ENCODE peak calls at places on chromosomes 7 and 10, in ten cellular contexts. A is CD8-positive, alpha-beta T cell; T is stimulated activated CD4-positive, alpha-beta T cell treated with anti-CD3 and anti-CD28 coated beads, Interleukin-15, amount 100 ng/mL, for 24 hours; W is CD4-positive, alpha-beta memory T cell; U is Caki2; C is NCI-H2171; Y is Calu3; Q is stimulated activated CD8-positive, alpha-beta memory T cell treated with anti-CD3 and anti-CD28 coated beads, Interleukin-4, amount 100 ng/mL, for 24 hours; E is PC-9; I is HL-60. B is an unnamed sample.

GRCh38 chr10:87661861-87662785 is 2.4 kb downstream of the PAPSS2 start:
- DNase-seq in A (no peak), T (no peak), W (no peak), U (peak), C (no peak), Y (no peak), Q (no peak), E (no peak), I (no peak), B (no peak)

GRCh38 chr7:18202315-18203045 is 174.8 kb upstream of the PRPS1L1 start:
- DNase-seq in A (no peak), T (no peak), W (no peak), U (no peak), C (no peak), Y (no peak), Q (no peak), E (no peak), I (no peak), B (no peak)

GRCh38 chr7:2710256-2710655 is 22.3 kb downstream of the AMZ1 start:
- DNase-seq in A (peak), T (peak), W (peak), U (no peak), C (no peak), Y (no peak), Q (no peak), E (no peak), I (no peak), B (no peak)

GRCh38 chr7:2956526-2957368 is 86.9 kb downstream of the CARD11 start:
- DNase-seq in A (no peak), T (peak), W (peak), U (peak), C (no peak), Y (peak), Q (peak), E (peak), I (peak), B (no peak)

GRCh38 chr7:81691199-81691821 is 78.5 kb downstream of the HGF start:
- DNase-seq in A (no peak), T (no peak), W (no peak), U (no peak), C (no peak), Y (no peak), Q (no peak), E (no peak), I (no peak), B (no peak)

GRCh38 chr7:136555933-136556332 is 312.5 kb upstream of the CHRM2 start:
- DNase-seq in A (no peak), T (no peak), W (no peak), U (peak), C (no peak), Y (no peak), Q (no peak), E (no peak), I (no peak), B (no peak)

GRCh38 chr7:25642849-25643248 is 414.6 kb upstream of the NPVF start:
- DNase-seq in A (no peak), T (no peak), W (no peak), U (no peak), C (no peak), Y (no peak), Q (no peak), E (no peak), I (peak), B (no peak)

GRCh38 chr7:98467570-98468312 is 66.9 kb upstream of the BAIAP2L1 start:
- DNase-seq in A (no peak), T (no peak), W (no peak), U (no peak), C (no peak), Y (no peak), Q (no peak), E (no peak), I (no peak), B (no peak)

GRCh38 chr7:31079126-31079918 is 27.2 kb downstream of the ADCYAP1R1 start:
- DNase-seq in A (no peak), T (no peak), W (no peak), U (no peak), C (no peak), Y (no peak), Q (no peak), E (no peak), I (no peak), B (no peak)

GRCh38 chr10:121263407-121263783 is 334.8 kb downstream of the FGFR2 start:
- DNase-seq in A (no peak), T (no peak), W (no peak), U (no peak), C (no peak), Y (no peak), Q (no peak), E (no peak), I (no peak), B (no peak)

GRCh38 chr10:113891476-113891875 is 37.0 kb downstream of the NHLRC2 start:
- DNase-seq in A (no peak), T (no peak), W (no peak), U (no peak), C (no peak), Y (no peak), Q (no peak), E (no peak), I (no peak), B (peak)

GRCh38 chr7:24978837-24979469 is 1.0 kb downstream of the OSBPL3 start:
- DNase-seq in A (peak), T (peak), W (peak), U (no peak), C (no peak), Y (peak), Q (no peak), E (peak), I (no peak), B (peak)

GRCh38 chr7:55034776-55035175 is 16.0 kb downstream of the EGFR start:
- DNase-seq in A (no peak), T (no peak), W (no peak), U (no peak), C (no peak), Y (no peak), Q (no peak), E (no peak), I (no peak), B (no peak)

GRCh38 chr10:42970451-42971250 is 106.2 kb upstream of the RET start:
- DNase-seq in A (no peak), T (no peak), W (no peak), U (no peak), C (no peak), Y (no peak), Q (no peak), E (no peak), I (peak), B (no peak)

GRCh38 chr7:22563621-22564241 is 63.7 kb upstream of the STEAP1B start:
- DNase-seq in A (no peak), T (peak), W (no peak), U (no peak), C (no peak), Y (peak), Q (no peak), E (peak), I (no peak), B (peak)

GRCh38 chr10:36666451-36666850 is 458.9 kb upstream of the ANKRD30A start:
- DNase-seq in A (no peak), T (no peak), W (no peak), U (no peak), C (no peak), Y (no peak), Q (no peak), E (no peak), I (no peak), B (no peak)

GRCh38 chr7:82172017-82172416 is 271.6 kb downstream of the CACNA2D1 start:
- DNase-seq in A (no peak), T (no peak), W (no peak), U (no peak), C (no peak), Y (no peak), Q (no peak), E (no peak), I (no peak), B (no peak)

GRCh38 chr10:90560331-90560730 is 297.5 kb downstream of the HTR7 start:
- DNase-seq in A (no peak), T (no peak), W (no peak), U (no peak), C (no peak), Y (no peak), Q (no peak), E (no peak), I (no peak), B (no peak)

GRCh38 chr7:135659159-135659837 is 3.0 kb upstream of the STMP1 start:
- DNase-seq in A (no peak), T (no peak), W (no peak), U (peak), C (no peak), Y (no peak), Q (no peak), E (no peak), I (peak), B (no peak)

GRCh38 chr10:102150970-102151773 is 1.0 kb upstream of the NOLC1 start:
- DNase-seq in A (no peak), T (no peak), W (no peak), U (no peak), C (no peak), Y (no peak), Q (no peak), E (no peak), I (no peak), B (peak)

GRCh38 chr10:75432176-75432575 is 752 bp downstream of the LRMDA start:
- DNase-seq in A (no peak), T (no peak), W (no peak), U (no peak), C (no peak), Y (no peak), Q (no peak), E (no peak), I (peak), B (no peak)

GRCh38 chr7:140732436-140732835 is 35.9 kb downstream of the NDUFB2 start:
- DNase-seq in A (no peak), T (no peak), W (no peak), U (no peak), C (no peak), Y (no peak), Q (no peak), E (no peak), I (no peak), B (no peak)

GRCh38 chr7:29818308-29818707 is 12.0 kb downstream of the WIPF3 start:
- DNase-seq in A (no peak), T (no peak), W (no peak), U (no peak), C (no peak), Y (no peak), Q (no peak), E (no peak), I (no peak), B (no peak)

GRCh38 chr10:29687411-29688160 is 52.8 kb upstream of the SVIL start:
- DNase-seq in A (no peak), T (no peak), W (no peak), U (no peak), C (no peak), Y (no peak), Q (no peak), E (no peak), I (peak), B (no peak)

GRCh38 chr10:92989250-92989649 is 71.3 kb upstream of the CYP26C1 start:
- DNase-seq in A (no peak), T (no peak), W (no peak), U (no peak), C (no peak), Y (no peak), Q (no peak), E (no peak), I (no peak), B (no peak)

GRCh38 chr10:116723428-116724281 is 18.7 kb downstream of the HSPA12A start:
- DNase-seq in A (peak), T (peak), W (peak), U (no peak), C (no peak), Y (no peak), Q (no peak), E (no peak), I (no peak), B (no peak)

GRCh38 chr10:2212196-2212719 is 474.9 kb upstream of the ADARB2 start:
- DNase-seq in A (no peak), T (no peak), W (no peak), U (no peak), C (no peak), Y (no peak), Q (no peak), E (no peak), I (no peak), B (no peak)

GRCh38 chr10:129756912-129757861 is 206.9 kb downstream of the EBF3 start:
- DNase-seq in A (no peak), T (no peak), W (no peak), U (no peak), C (peak), Y (no peak), Q (no peak), E (no peak), I (peak), B (no peak)